ENCODE peak calls at places on chromosomes 4 and X, in six cellular contexts. U, A, B, T, I and C are unnamed samples.

GRCh38 chrX:53831662-53832635 is 145.4 kb upstream of the HUWE1 start:
- DNase-seq in T (no peak), A (peak; percentile 41), B (no peak), I (peak; percentile 28), U (peak; percentile 2), C (no peak)

GRCh38 chr4:44684648-44685047 is 6.4 kb downstream of the GUF1 start:
- DNase-seq in A (no peak), T (no peak), U (no peak), I (no peak), B (no peak), C (no peak)

GRCh38 chrX:40078489-40079288 is 19.1 kb downstream of the BCOR start:
- DNase-seq in U (no peak), B (no peak), A (no peak), I (no peak), T (no peak), C (no peak)

GRCh38 chr4:82559735-82560120 is 2.1 kb downstream of the TMEM150C start:
- DNase-seq in I (no peak), U (no peak), T (no peak), A (no peak), B (no peak), C (no peak)

GRCh38 chr4:64713256-64713840 is 304.1 kb upstream of the TECRL start:
- DNase-seq in B (no peak), T (no peak), A (peak; percentile 34), I (no peak), U (peak; percentile 19), C (no peak)

GRCh38 chr4:107685740-107686139 is 34.3 kb downstream of the PAPSS1 start:
- DNase-seq in A (peak; percentile 30), T (no peak), U (no peak), I (peak; percentile 22), B (no peak), C (no peak)

GRCh38 chr4:120801171-120801758 is 121.3 kb downstream of the PRDM5 start:
- DNase-seq in T (no peak), B (peak; percentile 56), A (peak; percentile 9), U (peak; percentile 94), I (no peak), C (no peak)

GRCh38 chrX:17579021-17579420 is 158.3 kb upstream of the SCML1 start:
- DNase-seq in B (no peak), A (no peak), U (peak; percentile 58), T (no peak), I (no peak), C (no peak)

GRCh38 chr4:84470204-84470785 is 28.8 kb downstream of the NKX6-1 start:
- DNase-seq in B (no peak), T (no peak), A (no peak), I (no peak), U (no peak), C (no peak)

GRCh38 chr4:73308286-73308685 is 49.7 kb upstream of the ANKRD17 start:
- DNase-seq in U (peak; percentile 11), A (peak; percentile 15), B (no peak), T (no peak), I (no peak), C (no peak)

GRCh38 chr4:16205298-16206164 is 20.7 kb downstream of the TAPT1 start:
- DNase-seq in B (no peak), A (no peak), I (no peak), T (no peak), U (no peak), C (no peak)

GRCh38 chr4:51865717-51866116 is 22.8 kb downstream of the DCUN1D4 start:
- DNase-seq in I (no peak), A (no peak), B (no peak), U (no peak), T (no peak), C (no peak)

GRCh38 chr4:169283114-169283509 is 12.4 kb upstream of the SH3RF1 start:
- DNase-seq in I (no peak), U (peak; percentile 98), A (peak; percentile 88), T (no peak), B (no peak), C (no peak)

GRCh38 chrX:53223955-53224859 is 800 bp downstream of the KDM5C start:
- DNase-seq in B (no peak), A (peak; percentile 82), I (peak; percentile 28), T (no peak), U (peak; percentile 83), C (peak; percentile 90)

GRCh38 chrX:154469114-154469513 is 10.0 kb downstream of the LAGE3 start:
- DNase-seq in T (no peak), I (no peak), U (no peak), B (no peak), A (no peak), C (no peak)

GRCh38 chrX:74248889-74249288 is 55.1 kb upstream of the ZCCHC13 start:
- DNase-seq in B (peak; percentile 16), A (no peak), I (no peak), U (no peak), T (no peak), C (no peak)

GRCh38 chr4:26751004-26751403 is 109.6 kb upstream of the STIM2 start:
- DNase-seq in B (no peak), A (no peak), T (no peak), U (no peak), I (no peak), C (no peak)

GRCh38 chr4:110865611-110866254 is 242.9 kb upstream of the PITX2 start:
- DNase-seq in B (no peak), I (no peak), T (no peak), U (peak; percentile 90), A (no peak), C (no peak)

GRCh38 chr4:76547167-76547760 is 112.2 kb downstream of the SHROOM3 start:
- DNase-seq in B (no peak), T (no peak), U (no peak), A (no peak), I (no peak), C (no peak)

GRCh38 chr4:139919513-139919912 is 234.5 kb downstream of the MAML3 start:
- DNase-seq in T (no peak), B (peak; percentile 43), I (no peak), U (peak; percentile 76), A (no peak), C (no peak)

GRCh38 chrX:151974336-151975227 is at the start of gene GABRE:
- DNase-seq in B (peak; percentile 63), U (no peak), T (peak; percentile 59), I (no peak), A (no peak), C (no peak)

GRCh38 chrX:147900349-147900748 is 11.4 kb upstream of the FMR1 start:
- DNase-seq in U (no peak), B (no peak), T (no peak), I (no peak), A (no peak), C (no peak)

GRCh38 chr4:8221476-8221875 is 22.4 kb downstream of the SH3TC1 start:
- DNase-seq in A (no peak), B (no peak), I (no peak), U (peak; percentile 21), T (no peak), C (no peak)

GRCh38 chr4:14023901-14024300 is 396.4 kb upstream of the BOD1L1 start:
- DNase-seq in B (no peak), U (no peak), I (no peak), T (no peak), A (no peak), C (no peak)

GRCh38 chr4:115249808-115250207 is 136.4 kb upstream of the NDST4 start:
- DNase-seq in I (peak; percentile 27), B (no peak), T (no peak), A (peak; percentile 22), U (peak; percentile 23), C (no peak)

GRCh38 chr4:4667643-4668081 is 125.8 kb upstream of the STX18 start:
- DNase-seq in T (no peak), A (no peak), U (no peak), B (no peak), I (no peak), C (no peak)

GRCh38 chrX:112644713-112645112 is 35.0 kb downstream of the LHFPL1 start:
- DNase-seq in T (no peak), U (no peak), B (no peak), A (no peak), I (no peak), C (no peak)

GRCh38 chr4:27666943-27667342 is 806.3 kb downstream of the STIM2 start:
- DNase-seq in U (no peak), A (peak; percentile 3), B (no peak), I (peak; percentile 61), T (no peak), C (no peak)

GRCh38 chr4:153318696-153319320 is 25.7 kb upstream of the MND1 start:
- DNase-seq in A (peak; percentile 38), B (no peak), T (no peak), I (peak; percentile 39), U (peak; percentile 14), C (no peak)

GRCh38 chr4:176964116-176964691 is 171.5 kb upstream of the VEGFC start:
- DNase-seq in U (no peak), A (peak; percentile 32), I (peak; percentile 16), T (no peak), B (no peak), C (no peak)

GRCh38 chrX:151402719-151403390 is 5.8 kb downstream of the VMA21 start:
- DNase-seq in U (no peak), A (no peak), T (peak; percentile 53), B (peak; percentile 12), I (no peak), C (no peak)

GRCh38 chrX:129648514-129649267 is 6.1 kb downstream of the APLN start:
- DNase-seq in I (no peak), U (no peak), A (no peak), B (no peak), T (no peak), C (no peak)

GRCh38 chr4:183455431-183456145 is 11.2 kb downstream of the CDKN2AIP start:
- DNase-seq in T (no peak), U (peak; percentile 49), I (no peak), A (no peak), B (no peak), C (no peak)

GRCh38 chr4:47368211-47368610 is 95.3 kb downstream of the COMMD8 start:
- DNase-seq in I (no peak), A (no peak), T (no peak), U (no peak), B (no peak), C (no peak)
- H3K4me1 ChIP-seq in I (no peaks in the 10 kb centered on the region), A (no peaks in the 10 kb centered on the region), T (no peaks in the 10 kb centered on the region), U (no peaks in the 10 kb centered on the region), B (no peaks in the 10 kb centered on the region), C (no peaks in the 10 kb centered on the region)

DNA sequence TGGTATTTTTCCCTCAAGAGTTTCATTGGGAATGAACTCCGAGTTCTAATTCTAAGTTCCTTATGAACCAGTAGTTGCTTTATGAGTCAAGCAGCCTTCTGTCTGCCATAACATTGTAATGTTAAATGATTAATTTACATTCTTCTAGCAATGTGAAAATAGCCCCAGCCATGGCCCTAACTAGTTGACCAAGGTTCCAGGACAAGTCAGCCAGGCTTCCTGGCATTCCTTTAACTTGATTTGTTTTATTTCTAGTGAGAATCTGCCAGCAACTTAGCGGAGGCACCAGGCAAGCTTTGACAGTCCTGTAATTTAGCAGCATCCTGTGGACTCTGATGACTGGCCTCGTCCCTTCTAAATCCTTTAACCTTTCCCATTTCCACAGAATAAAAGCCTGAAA is 69.0 kb downstream of the GLRA2 start:
- DNase-seq in T (no peak), A (no peak), B (no peak), U (peak; percentile 1), I (no peak), C (no peak)
- H3K4me1 ChIP-seq in T (no peaks in the 10 kb centered on the region), A (no peaks in the 10 kb centered on the region), B (no peaks in the 10 kb centered on the region), U (no peaks in the 10 kb centered on the region), I (no peaks in the 10 kb centered on the region), C (no peaks in the 10 kb centered on the region)

GRCh38 chrX:1502241-1502640 is 34.7 kb downstream of the P2RY8 start:
- DNase-seq in B (no peak), I (no peak), U (no peak), A (no peak), T (no peak), C (peak; percentile 93)
- H3K4me1 ChIP-seq in B (peaks cover 52% of the 10 kb centered on the region), I (no peaks in the 10 kb centered on the region), U (no peaks in the 10 kb centered on the region), A (no peaks in the 10 kb centered on the region), T (no peaks in the 10 kb centered on the region), C (peaks cover 33% of the 10 kb centered on the region)

GRCh38 chr4:3404546-3404945 is 37.2 kb upstream of the HGFAC start:
- DNase-seq in A (no peak), B (no peak), I (no peak), T (no peak), U (no peak), C (peak; percentile 53)
- H3K4me1 ChIP-seq in A (no peaks in the 10 kb centered on the region), B (peaks cover 22% of the 10 kb centered on the region), I (peaks cover 4% of the 10 kb centered on the region), T (no peaks in the 10 kb centered on the region), U (peaks cover 21% of the 10 kb centered on the region), C (peaks cover under 1% of the 10 kb centered on the region)